ENCODE peak calls at places on chromosomes 4 and X, in nine cellular contexts. I is right lobe of liver; C is NCI-H1105; Z is IMR-90; A is naive thymus-derived CD8-positive, alpha-beta T cell; K is LoVo; N is COR-L47; B is testis; L is KBM-7. H is an unnamed sample.

GRCh38 chrX:129842510-129843208 is 1.0 kb downstream of the ZDHHC9 start:
- DNase-seq in I (peak; percentile 53), C (no peak), Z (peak; percentile 49), A (no peak), K (peak; percentile 5), N (no peak), B (peak; percentile 16), L (peak; percentile 43), H (no peak)

GRCh38 chr4:175961604-175962003 is 104.0 kb upstream of the WDR17 start:
- DNase-seq in I (no peak), C (no peak), Z (no peak), A (no peak), K (no peak), N (no peak), B (no peak), L (no peak), H (no peak)

GRCh38 chr4:74335341-74336019 is 27.2 kb downstream of the EPGN start:
- DNase-seq in I (no peak), C (no peak), Z (no peak), A (no peak), K (no peak), N (no peak), B (no peak), L (no peak), H (no peak)

GRCh38 chrX:73817381-73818199 is 254.6 kb downstream of the CHIC1 start:
- DNase-seq in I (no peak), C (no peak), Z (no peak), A (no peak), K (no peak), N (no peak), B (no peak), L (no peak), H (no peak)

GRCh38 chr4:39699676-39700409 is 1.9 kb downstream of the UBE2K start:
- DNase-seq in I (no peak), C (no peak), Z (peak; percentile 41), A (no peak), K (no peak), N (no peak), B (no peak), L (peak; percentile 31), H (no peak)

GRCh38 chrX:51332188-51332942 is at the start of gene NUDT10:
- DNase-seq in I (peak; percentile 50), C (no peak), Z (peak; percentile 10), A (peak; percentile 27), K (no peak), N (no peak), B (peak; percentile 88), L (peak; percentile 42), H (peak; percentile 1)

GRCh38 chr4:156194896-156195295 is 241.2 kb upstream of the CTSO start:
- DNase-seq in I (no peak), C (no peak), Z (no peak), A (no peak), K (no peak), N (no peak), B (no peak), L (no peak), H (no peak)

GRCh38 chr4:89064848-89065247 is 7.9 kb upstream of the FAM13A start:
- DNase-seq in I (no peak), C (no peak), Z (no peak), A (no peak), K (no peak), N (no peak), B (no peak), L (no peak), H (no peak)

GRCh38 chr4:186485621-186486062 is 69.7 kb downstream of the MTNR1A start:
- DNase-seq in I (no peak), C (peak; percentile 6), Z (peak; percentile 19), A (no peak), K (no peak), N (no peak), B (peak; percentile 70), L (no peak), H (no peak)

GRCh38 chr4:82560853-82561744 is 689 bp downstream of the TMEM150C start:
- DNase-seq in I (peak; percentile 44), C (no peak), Z (no peak), A (no peak), K (no peak), N (no peak), B (no peak), L (peak; percentile 11), H (no peak)

GRCh38 chr4:38663801-38664703 is at the start of gene KLF3:
- DNase-seq in I (peak; percentile 98), C (peak; percentile 73), Z (peak; percentile 82), A (peak; percentile 92), K (peak; percentile 92), N (peak; percentile 91), B (peak; percentile 91), L (peak; percentile 66), H (no peak)

H was measured in naive thymus-derived CD4-positive, alpha-beta T cell.